ENCODE peak calls at places on chromosomes 13 and 19, in seven cellular contexts. G is H9, X is neural progenitor cell, J is hepatocyte, E is fibroblast of lung, I is PC-9, P is IMR-90. K is an unnamed sample.

GRCh38 chr19:7731218-7731595 is 703 bp downstream of the CLEC4G start:
- DNase-seq in G (no peak), X (no peak), J (no peak), E (no peak), I (no peak), P (no peak), K (no peak)

GRCh38 chr19:42048992-42049391 is 21.0 kb downstream of the GRIK5 start:
- DNase-seq in G (no peak), X (no peak), J (no peak), E (no peak), I (peak; percentile 34), P (no peak), K (no peak)

GRCh38 chr13:22926176-22927007 is 254.4 kb upstream of the SGCG start:
- DNase-seq in G (peak; percentile 85), X (peak; percentile 27), J (peak; percentile 70), E (peak; percentile 70), I (no peak), P (no peak), K (no peak)

GRCh38 chr19:18362934-18363542 is 22.6 kb downstream of the PGPEP1 start:
- DNase-seq in G (no peak), X (no peak), J (no peak), E (no peak), I (no peak), P (no peak), K (no peak)

GRCh38 chr13:60402022-60402421 is 5.0 kb downstream of the TDRD3 start:
- DNase-seq in G (no peak), X (no peak), J (peak; percentile 25), E (no peak), I (no peak), P (peak; percentile 5), K (no peak)

GRCh38 chr13:20882206-20882605 is 20.3 kb downstream of the XPO4 start:
- DNase-seq in G (peak; percentile 56), X (peak; percentile 24), J (no peak), E (no peak), I (no peak), P (peak; percentile 8), K (no peak)

GRCh38 chr19:8530061-8530679 is 16.2 kb upstream of the ZNF414 start:
- DNase-seq in G (no peak), X (no peak), J (no peak), E (no peak), I (no peak), P (no peak), K (no peak)

GRCh38 chr19:10112895-10113591 is 1.6 kb downstream of the P2RY11 start:
- DNase-seq in G (peak; percentile 87), X (peak; percentile 62), J (peak; percentile 68), E (no peak), I (no peak), P (no peak), K (no peak)

GRCh38 chr19:8210660-8211101 is 1.5 kb downstream of the CERS4 start:
- DNase-seq in G (no peak), X (no peak), J (peak; percentile 32), E (no peak), I (no peak), P (no peak), K (no peak)

GRCh38 chr13:110705356-110705825 is 525 bp downstream of the CARS2 start:
- DNase-seq in G (no peak), X (no peak), J (no peak), E (peak; percentile 5), I (no peak), P (no peak), K (no peak)

GRCh38 chr13:42405665-42406390 is 133.9 kb downstream of the AKAP11 start:
- DNase-seq in G (no peak), X (no peak), J (no peak), E (no peak), I (no peak), P (peak; percentile 8), K (no peak)

GRCh38 chr13:42753697-42754096 is 27.7 kb upstream of the FAM216B start:
- DNase-seq in G (no peak), X (no peak), J (no peak), E (peak; percentile 42), I (no peak), P (no peak), K (no peak)

GRCh38 chr19:38727868-38728660 is 16.2 kb downstream of the CAPN12 start:
- DNase-seq in G (no peak), X (no peak), J (peak; percentile 62), E (no peak), I (no peak), P (no peak), K (no peak)

GRCh38 chr19:40804783-40805242 is 5.8 kb downstream of the EGLN2 start:
- DNase-seq in G (no peak), X (no peak), J (no peak), E (no peak), I (no peak), P (no peak), K (no peak)

GRCh38 chr13:74132768-74133656 is 1.2 kb downstream of the KLF12 start:
- DNase-seq in G (peak; percentile 34), X (peak; percentile 57), J (peak; percentile 45), E (peak; percentile 71), I (no peak), P (peak; percentile 50), K (peak; percentile 50)

GRCh38 chr13:113360446-113360845 is 3.5 kb downstream of the GRTP1 start:
- DNase-seq in G (no peak), X (no peak), J (no peak), E (no peak), I (no peak), P (no peak), K (no peak)
- H4K20me1 ChIP-seq in G (no peaks in the 10 kb centered on the region), X (peaks cover 12% of the 10 kb centered on the region), J (no peaks in the 10 kb centered on the region), E (no peaks in the 10 kb centered on the region), I (peaks cover 5% of the 10 kb centered on the region), P (no peaks in the 10 kb centered on the region), K (no peaks in the 10 kb centered on the region)

GRCh38 chr13:34941835-34942731 is at the start of gene NBEA:
- DNase-seq in G (peak; percentile 85), X (peak; percentile 94), J (peak; percentile 87), E (peak; percentile 60), I (peak; percentile 83), P (peak; percentile 38), K (peak; percentile 80)
- H3K27ac ChIP-seq in G (no peak within 1 kb of the TSS), X (peak within 1 kb of the TSS; percentile 92), J (peak within 1 kb of the TSS; percentile 40), E (no peak within 1 kb of the TSS), I (no peak within 1 kb of the TSS), P (no peak within 1 kb of the TSS), K (no peak within 1 kb of the TSS)

DNA sequence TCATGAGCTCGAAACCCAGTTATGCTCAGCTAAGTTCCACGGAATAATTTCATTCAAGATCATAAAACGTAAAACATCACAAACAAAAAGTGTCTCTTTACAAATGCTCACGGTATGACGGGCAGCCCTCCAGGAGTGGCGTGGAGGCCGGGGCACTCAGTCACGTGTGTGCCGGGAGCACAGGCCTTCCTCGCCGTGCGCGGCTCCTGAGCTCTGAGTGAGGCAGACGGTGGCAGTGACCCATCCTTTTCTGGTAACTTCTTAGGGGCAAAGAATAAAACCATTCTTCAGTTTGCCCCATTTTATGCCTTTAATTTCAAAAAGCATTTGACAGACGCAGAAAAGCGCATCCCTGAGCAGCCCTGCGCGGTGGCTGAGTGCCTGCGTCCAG is 72.8 kb downstream of the ATP11A start:
- DNase-seq in G (no peak), X (no peak), J (no peak), E (no peak), I (no peak), P (no peak), K (no peak)
- H4K20me1 ChIP-seq in G (no peaks in the 10 kb centered on the region), X (peaks cover 14% of the 10 kb centered on the region), J (peaks cover 7% of the 10 kb centered on the region), E (no peaks in the 10 kb centered on the region), I (peaks cover 9% of the 10 kb centered on the region), P (peaks cover 12% of the 10 kb centered on the region), K (no peaks in the 10 kb centered on the region)

GRCh38 chr19:30118760-30119159 is 176.7 kb downstream of the URI1 start:
- DNase-seq in G (no peak), X (no peak), J (no peak), E (no peak), I (no peak), P (no peak), K (no peak)
- H3K27ac ChIP-seq in G (no peak overlapping the region), X (no peak overlapping the region), J (no peak overlapping the region), E (no peak overlapping the region), I (no peak overlapping the region), P (no peak overlapping the region), K (no peak overlapping the region)

GRCh38 chr19:48987323-48987722 is 5.8 kb downstream of the GYS1 start:
- DNase-seq in G (no peak), X (no peak), J (no peak), E (no peak), I (no peak), P (no peak), K (no peak)
- H4K20me1 ChIP-seq in G (no peaks in the 10 kb centered on the region), X (peaks cover 12% of the 10 kb centered on the region), J (peaks cover 4% of the 10 kb centered on the region), E (no peaks in the 10 kb centered on the region), I (no peaks in the 10 kb centered on the region), P (peaks cover 24% of the 10 kb centered on the region), K (no peaks in the 10 kb centered on the region)

GRCh38 chr19:46981296-46981695 is 38.3 kb upstream of the NPAS1 start:
- DNase-seq in G (no peak), X (no peak), J (no peak), E (no peak), I (no peak), P (no peak), K (no peak)
- H3K27ac ChIP-seq in G (no peak overlapping the region), X (peak overlapping the region; percentile 3), J (no peak overlapping the region), E (peak overlapping the region; percentile 2), I (no peak overlapping the region), P (no peak overlapping the region), K (no peak overlapping the region)

K was measured in endothelial cell of umbilical vein.